ENCODE peak calls at places on chromosomes 12 and 14, in ten cellular contexts. E, D, K, Z, C, U, N, W, J and T are unnamed samples.

GRCh38 chr12:58540480-58541299 is 379.6 kb downstream of the LRIG3 start:
- DNase-seq in E (peak), D (no peak), K (peak), Z (no peak), C (peak), U (peak), N (peak), W (peak), J (peak), T (peak)

GRCh38 chr12:52916225-52916624 is 11.3 kb upstream of the KRT8 start:
- DNase-seq in E (no peak), D (no peak), K (no peak), Z (no peak), C (no peak), U (no peak), N (no peak), W (no peak), J (no peak), T (peak)

GRCh38 chr12:52951640-52952039 is 2.7 kb downstream of the KRT18 start:
- DNase-seq in E (no peak), D (no peak), K (no peak), Z (no peak), C (no peak), U (no peak), N (no peak), W (no peak), J (no peak), T (no peak)

GRCh38 chr14:25006961-25007795 is 42.8 kb downstream of the STXBP6 start:
- DNase-seq in E (no peak), D (no peak), K (peak), Z (no peak), C (no peak), U (peak), N (peak), W (peak), J (no peak), T (no peak)

GRCh38 chr14:21825147-21825743 is 151.6 kb upstream of the OR4E1 start:
- DNase-seq in E (peak), D (no peak), K (peak), Z (no peak), C (no peak), U (peak), N (no peak), W (peak), J (no peak), T (no peak)

GRCh38 chr12:103799504-103800251 is 41.4 kb downstream of the NT5DC3 start:
- DNase-seq in E (no peak), D (no peak), K (peak), Z (no peak), C (no peak), U (peak), N (no peak), W (peak), J (peak), T (peak)

GRCh38 chr14:75258079-75258802 is 20.4 kb upstream of the FOS start:
- DNase-seq in E (no peak), D (no peak), K (peak), Z (no peak), C (peak), U (peak), N (peak), W (no peak), J (peak), T (peak)

GRCh38 chr12:53057816-53058500 is 8.1 kb downstream of the TNS2 start:
- DNase-seq in E (no peak), D (no peak), K (no peak), Z (no peak), C (no peak), U (no peak), N (no peak), W (no peak), J (no peak), T (peak)

GRCh38 chr14:68279437-68279720 is 459.8 kb downstream of the RAD51B start:
- DNase-seq in E (no peak), D (no peak), K (no peak), Z (no peak), C (no peak), U (no peak), N (no peak), W (no peak), J (no peak), T (no peak)

GRCh38 chr12:26373606-26374495 is 178.5 kb downstream of the SSPN start:
- DNase-seq in E (no peak), D (no peak), K (peak), Z (no peak), C (peak), U (no peak), N (peak), W (no peak), J (no peak), T (no peak)

GRCh38 chr14:99481745-99482099 is 513 bp downstream of the CCNK start:
- DNase-seq in E (no peak), D (no peak), K (peak), Z (no peak), C (no peak), U (peak), N (peak), W (peak), J (no peak), T (no peak)

GRCh38 chr12:71567562-71567961 is 96.1 kb downstream of the ZFC3H1 start:
- DNase-seq in E (no peak), D (no peak), K (no peak), Z (no peak), C (no peak), U (no peak), N (no peak), W (no peak), J (no peak), T (no peak)

GRCh38 chr12:68565391-68565903 is 45.3 kb upstream of the RAP1B start:
- DNase-seq in E (no peak), D (no peak), K (peak), Z (no peak), C (peak), U (peak), N (peak), W (peak), J (no peak), T (no peak)

GRCh38 chr12:4355843-4356327 is 23.6 kb downstream of the FGF23 start:
- DNase-seq in E (peak), D (no peak), K (peak), Z (no peak), C (no peak), U (peak), N (no peak), W (peak), J (peak), T (no peak)

GRCh38 chr12:84131076-84131475 is 781.5 kb downstream of the SLC6A15 start:
- DNase-seq in E (no peak), D (no peak), K (peak), Z (no peak), C (no peak), U (peak), N (peak), W (no peak), J (no peak), T (no peak)

GRCh38 chr12:118625050-118625675 is 248.8 kb downstream of the SUDS3 start:
- DNase-seq in E (no peak), D (no peak), K (no peak), Z (no peak), C (no peak), U (no peak), N (no peak), W (no peak), J (no peak), T (no peak)

GRCh38 chr12:102344691-102345090 is 135.7 kb downstream of the IGF1 start:
- DNase-seq in E (no peak), D (no peak), K (no peak), Z (no peak), C (no peak), U (no peak), N (no peak), W (no peak), J (no peak), T (no peak)

GRCh38 chr14:94571395-94571794 is 9.8 kb upstream of the SERPINA5 start:
- DNase-seq in E (no peak), D (no peak), K (peak), Z (no peak), C (no peak), U (peak), N (no peak), W (no peak), J (no peak), T (peak)

GRCh38 chr14:59278111-59278510 is 89.6 kb downstream of the DAAM1 start:
- DNase-seq in E (no peak), D (no peak), K (peak), Z (no peak), C (peak), U (peak), N (peak), W (peak), J (no peak), T (no peak)

GRCh38 chr12:69070319-69071090 is 137.5 kb upstream of the CPM start:
- DNase-seq in E (peak), D (no peak), K (peak), Z (peak), C (peak), U (peak), N (peak), W (peak), J (peak), T (peak)